ENCODE peak calls at places on chromosomes 2 and 18, in four cellular contexts. One of them, this sample, is unnamed.

GRCh38 chr18:75029456-75029855 is 179.5 kb downstream of the PTGR3 start:
- DNase-seq in HepG2: no peak
- DNase-seq in GM12878: no peak
- DNase-seq in K562: no peak
- DNase-seq in this sample: no peak

GRCh38 chr2:64792995-64793639 is 139.4 kb upstream of the SERTAD2 start:
- DNase-seq in HepG2: no peak
- DNase-seq in GM12878: no peak
- DNase-seq in K562: no peak
- DNase-seq in this sample: no peak

GRCh38 chr2:153548536-153548935 is 70.0 kb upstream of the RPRM start:
- DNase-seq in HepG2: no peak
- DNase-seq in GM12878: no peak
- DNase-seq in K562: no peak
- DNase-seq in this sample: no peak

GRCh38 chr2:23630111-23630480 is 245.1 kb downstream of the KLHL29 start:
- DNase-seq in HepG2: no peak
- DNase-seq in GM12878: no peak
- DNase-seq in K562: no peak
- DNase-seq in this sample: no peak

GRCh38 chr2:73259704-73260337 is 24.5 kb downstream of the FBXO41 start:
- DNase-seq in HepG2: no peak
- DNase-seq in GM12878: no peak
- DNase-seq in K562: no peak
- DNase-seq in this sample: no peak

GRCh38 chr18:24157855-24158254 is 19.0 kb downstream of the CABYR start:
- DNase-seq in HepG2: no peak
- DNase-seq in GM12878: no peak
- DNase-seq in K562: no peak
- DNase-seq in this sample: no peak

GRCh38 chr2:237967463-237967871 is 653 bp downstream of the UBE2F start:
- DNase-seq in HepG2: no peak
- DNase-seq in GM12878: no peak
- DNase-seq in K562: peak
- DNase-seq in this sample: no peak

GRCh38 chr18:49486959-49487710 is at the start of gene C18orf32:
- DNase-seq in HepG2: peak
- DNase-seq in GM12878: peak
- DNase-seq in K562: peak
- DNase-seq in this sample: peak

GRCh38 chr2:122384768-122385333 is 629.4 kb downstream of the TSN start:
- DNase-seq in HepG2: no peak
- DNase-seq in GM12878: no peak
- DNase-seq in K562: no peak
- DNase-seq in this sample: no peak

GRCh38 chr2:200039847-200040246 is 84.5 kb downstream of the MAIP1 start:
- DNase-seq in HepG2: no peak
- DNase-seq in GM12878: no peak
- DNase-seq in K562: no peak
- DNase-seq in this sample: no peak

GRCh38 chr2:21895200-21895599 is 771.4 kb downstream of the TDRD15 start:
- DNase-seq in HepG2: no peak
- DNase-seq in GM12878: no peak
- DNase-seq in K562: no peak
- DNase-seq in this sample: no peak

GRCh38 chr2:177553176-177553909 is 160.8 kb downstream of the AGPS start:
- DNase-seq in HepG2: no peak
- DNase-seq in GM12878: no peak
- DNase-seq in K562: no peak
- DNase-seq in this sample: no peak

GRCh38 chr18:13235981-13236380 is 17.4 kb downstream of the LDLRAD4 start:
- DNase-seq in HepG2: no peak
- DNase-seq in GM12878: no peak
- DNase-seq in K562: no peak
- DNase-seq in this sample: no peak

GRCh38 chr2:9135804-9136558 is 70.6 kb upstream of the ASAP2 start:
- DNase-seq in HepG2: no peak
- DNase-seq in GM12878: no peak
- DNase-seq in K562: no peak
- DNase-seq in this sample: peak

GRCh38 chr2:206176128-206176527 is 16.4 kb downstream of the EEF1B2 start:
- DNase-seq in HepG2: no peak
- DNase-seq in GM12878: no peak
- DNase-seq in K562: no peak
- DNase-seq in this sample: no peak

GRCh38 chr18:59902180-59902992 is 2.6 kb downstream of the PMAIP1 start:
- DNase-seq in HepG2: no peak
- DNase-seq in GM12878: no peak
- DNase-seq in K562: no peak
- DNase-seq in this sample: no peak

GRCh38 chr2:42569116-42569711 is 782 bp downstream of the MTA3 start:
- DNase-seq in HepG2: peak
- DNase-seq in GM12878: no peak
- DNase-seq in K562: peak
- DNase-seq in this sample: no peak

GRCh38 chr18:8020133-8020846 is 453.2 kb downstream of the PTPRM start:
- DNase-seq in HepG2: no peak
- DNase-seq in GM12878: no peak
- DNase-seq in K562: no peak
- DNase-seq in this sample: no peak

GRCh38 chr2:95329401-95329800 is 32.3 kb downstream of the KCNIP3 start:
- DNase-seq in HepG2: no peak
- DNase-seq in GM12878: no peak
- DNase-seq in K562: no peak
- DNase-seq in this sample: no peak

GRCh38 chr2:209321076-209321475 is 102.8 kb upstream of the MAP2 start:
- DNase-seq in HepG2: no peak
- DNase-seq in GM12878: no peak
- DNase-seq in K562: no peak
- DNase-seq in this sample: no peak

GRCh38 chr2:31397099-31397498 is 17.4 kb downstream of the XDH start:
- DNase-seq in HepG2: no peak
- DNase-seq in GM12878: no peak
- DNase-seq in K562: no peak
- DNase-seq in this sample: no peak

GRCh38 chr2:159088906-159089305 is 120.5 kb downstream of the TANC1 start:
- DNase-seq in HepG2: no peak
- DNase-seq in GM12878: no peak
- DNase-seq in K562: no peak
- DNase-seq in this sample: no peak

GRCh38 chr2:213108308-213108707 is 43.1 kb downstream of the IKZF2 start:
- DNase-seq in HepG2: no peak
- DNase-seq in GM12878: no peak
- DNase-seq in K562: no peak
- DNase-seq in this sample: no peak

GRCh38 chr2:239727776-239728600 is 297.2 kb downstream of the NDUFA10 start:
- DNase-seq in HepG2: no peak
- DNase-seq in GM12878: no peak
- DNase-seq in K562: no peak
- DNase-seq in this sample: no peak

GRCh38 chr2:225486226-225486625 is 86.7 kb downstream of the NYAP2 start:
- DNase-seq in HepG2: no peak
- DNase-seq in GM12878: no peak
- DNase-seq in K562: no peak
- DNase-seq in this sample: no peak

GRCh38 chr2:98020992-98021713 is 25.4 kb upstream of the TMEM131 start:
- DNase-seq in HepG2: no peak
- DNase-seq in GM12878: no peak
- DNase-seq in K562: no peak
- DNase-seq in this sample: no peak

GRCh38 chr2:69623236-69623635 is 20.3 kb downstream of the AAK1 start:
- DNase-seq in HepG2: no peak
- DNase-seq in GM12878: no peak
- DNase-seq in K562: no peak
- DNase-seq in this sample: no peak

GRCh38 chr2:233408366-233409285 is 54.3 kb downstream of the DGKD start:
- DNase-seq in HepG2: no peak
- DNase-seq in GM12878: no peak
- DNase-seq in K562: no peak
- DNase-seq in this sample: no peak
- TF ChIP-seq YY1 in HepG2: no peak
- TF ChIP-seq YY1 in GM12878: no peak
- TF ChIP-seq YY1 in K562: no peak
- TF ChIP-seq YY1 in this sample: no peak

GRCh38 chr18:44474596-44474995 is 206.1 kb upstream of the SETBP1 start:
- DNase-seq in HepG2: no peak
- DNase-seq in GM12878: no peak
- DNase-seq in K562: no peak
- DNase-seq in this sample: no peak

GRCh38 chr18:44474067-44474411 is 206.6 kb upstream of the SETBP1 start:
- DNase-seq in HepG2: no peak
- DNase-seq in GM12878: no peak
- DNase-seq in K562: no peak
- DNase-seq in this sample: no peak

GRCh38 chr18:44467718-44468117 is 213.0 kb upstream of the SETBP1 start:
- DNase-seq in HepG2: no peak
- DNase-seq in GM12878: no peak
- DNase-seq in K562: no peak
- DNase-seq in this sample: no peak

DNA sequence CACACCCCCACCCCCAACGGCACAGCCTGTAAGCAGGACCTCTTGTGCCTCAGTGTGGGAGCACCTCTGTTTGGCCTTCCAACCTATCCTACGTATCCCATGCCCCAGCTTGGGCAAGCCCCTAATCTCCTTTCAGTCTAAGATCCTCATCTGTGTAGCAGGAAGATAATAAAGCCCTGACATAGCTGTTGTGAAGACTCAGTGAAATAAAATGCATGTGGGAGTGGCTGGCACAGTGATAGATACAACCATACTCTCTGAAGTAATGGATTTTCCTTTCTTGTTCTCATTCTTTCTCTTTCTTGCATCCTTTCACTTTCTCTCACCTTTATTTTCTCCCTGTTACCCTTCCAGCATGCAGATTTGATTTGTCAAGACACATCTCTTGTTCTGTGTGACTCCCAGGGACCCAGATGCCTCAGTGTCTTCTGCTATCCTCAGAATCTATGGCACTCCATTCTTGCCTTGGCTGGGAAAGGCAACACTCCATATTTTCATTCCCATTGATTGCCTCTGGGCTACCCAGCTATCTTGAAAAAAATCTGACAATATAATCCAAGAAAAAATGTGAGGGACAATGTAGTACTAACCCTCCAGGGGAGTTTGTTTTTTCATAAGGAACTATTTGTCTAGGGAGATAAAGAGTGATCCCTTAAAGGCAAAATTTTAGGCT is 207.2 kb upstream of the SETBP1 start:
- DNase-seq in HepG2: no peak
- DNase-seq in GM12878: no peak
- DNase-seq in K562: no peak
- DNase-seq in this sample: no peak
- TF ChIP-seq YY1 in HepG2: no peak
- TF ChIP-seq YY1 in GM12878: no peak
- TF ChIP-seq YY1 in K562: no peak
- TF ChIP-seq YY1 in this sample: no peak

GRCh38 chr2:57698935-57699449 is 347.6 kb upstream of the VRK2 start:
- DNase-seq in HepG2: no peak
- DNase-seq in GM12878: no peak
- DNase-seq in K562: no peak
- DNase-seq in this sample: no peak

GRCh38 chr2:57696016-57696415 is 350.6 kb upstream of the VRK2 start:
- DNase-seq in HepG2: no peak
- DNase-seq in GM12878: no peak
- DNase-seq in K562: no peak
- DNase-seq in this sample: peak

GRCh38 chr2:57703407-57703806 is 343.2 kb upstream of the VRK2 start:
- DNase-seq in HepG2: no peak
- DNase-seq in GM12878: no peak
- DNase-seq in K562: no peak
- DNase-seq in this sample: no peak

DNA sequence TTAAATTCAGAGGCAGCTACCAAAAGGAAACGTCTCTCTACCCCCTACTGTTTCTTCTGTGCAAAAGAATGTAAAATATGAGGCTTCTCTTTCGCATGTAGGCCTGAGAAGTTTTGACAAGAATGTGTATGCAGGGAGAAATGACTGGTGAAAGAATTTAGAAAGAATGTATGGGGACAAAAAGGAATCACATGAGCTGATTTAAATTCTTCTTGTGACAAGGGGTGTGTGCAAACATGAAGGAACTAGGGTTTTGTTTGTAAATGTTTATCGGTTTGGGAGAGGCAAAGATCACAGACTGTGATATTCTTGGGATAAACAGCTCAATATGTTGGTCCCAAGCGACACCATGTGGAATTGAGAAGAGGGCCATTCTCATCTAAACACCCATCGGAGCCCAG is 345.2 kb upstream of the VRK2 start:
- DNase-seq in HepG2: no peak
- DNase-seq in GM12878: no peak
- DNase-seq in K562: no peak
- DNase-seq in this sample: peak
- TF ChIP-seq YY1 in HepG2: no peak
- TF ChIP-seq YY1 in GM12878: no peak
- TF ChIP-seq YY1 in K562: no peak
- TF ChIP-seq YY1 in this sample: no peak

DNA sequence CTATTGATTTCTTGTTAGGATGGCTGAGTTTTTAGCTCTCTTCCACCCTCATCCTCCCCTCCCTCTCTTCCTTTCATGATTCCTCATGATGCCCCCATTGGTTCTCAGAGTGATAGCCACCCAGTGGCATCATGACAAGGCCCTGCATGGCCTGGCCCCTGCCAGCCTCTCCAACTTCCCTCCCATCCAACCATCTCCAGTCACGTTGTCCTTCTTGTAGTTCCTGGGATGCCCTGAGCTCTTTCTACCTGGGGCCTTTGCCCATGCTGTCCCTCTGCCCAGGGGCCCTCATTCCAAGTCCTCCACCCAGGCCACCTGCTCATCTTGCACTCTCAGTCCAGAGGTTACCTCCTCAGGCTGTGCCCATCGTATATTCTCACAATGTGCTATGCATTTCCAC is 247.5 kb downstream of the TFCP2L1 start:
- DNase-seq in HepG2: no peak
- DNase-seq in GM12878: no peak
- DNase-seq in K562: no peak
- DNase-seq in this sample: no peak
- TF ChIP-seq YY1 in HepG2: no peak
- TF ChIP-seq YY1 in GM12878: no peak
- TF ChIP-seq YY1 in K562: no peak
- TF ChIP-seq YY1 in this sample: no peak

DNA sequence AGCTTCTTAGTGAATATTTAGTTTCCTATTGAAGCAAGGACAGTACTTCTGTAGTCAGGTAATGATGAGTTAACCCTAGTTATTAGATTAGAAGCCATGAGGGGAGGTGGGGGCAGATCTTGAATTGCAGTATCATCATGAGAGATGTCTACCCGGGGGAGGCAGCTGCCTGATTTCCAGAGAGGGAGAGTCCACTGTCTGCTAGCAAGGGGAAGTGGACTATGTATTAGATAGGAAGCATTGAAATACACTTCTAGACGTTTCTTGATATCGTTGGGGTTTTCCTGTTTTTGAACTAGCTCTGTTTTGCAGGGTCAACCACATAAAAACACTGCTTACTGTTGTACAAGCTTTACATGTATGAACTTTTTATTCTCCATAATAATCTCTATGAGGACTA is 38.8 kb downstream of the APLF start:
- DNase-seq in HepG2: no peak
- DNase-seq in GM12878: no peak
- DNase-seq in K562: no peak
- DNase-seq in this sample: no peak
- TF ChIP-seq YY1 in HepG2: no peak
- TF ChIP-seq YY1 in GM12878: no peak
- TF ChIP-seq YY1 in K562: no peak
- TF ChIP-seq YY1 in this sample: no peak